ENCODE peak calls at places on chromosomes 4 and X, in six cellular contexts. P is fibroblast of the aortic adventitia, U is NCI-H1092 treated with DMSO at 0.1 percent for 48 hours, V is heart right ventricle, W is HFF-Myc, R is hippocampal formation. L is an unnamed sample.

GRCh38 chr4:30912098-30912719 is 192.0 kb downstream of the PCDH7 start:
- DNase-seq in P (peak), R (no peak), U (no peak), V (no peak), W (no peak), L (no peak)

GRCh38 chrX:75230296-75230695 is 43.6 kb upstream of the UPRT start:
- DNase-seq in W (no peak), U (no peak), R (no peak), P (no peak), V (no peak), L (peak)

GRCh38 chr4:133377286-133377685 is 228.2 kb downstream of the PCDH10 start:
- DNase-seq in V (no peak), U (no peak), W (no peak), P (no peak), R (no peak), L (no peak)

GRCh38 chrX:40318076-40318475 is 220.3 kb upstream of the BCOR start:
- DNase-seq in P (no peak), R (no peak), U (no peak), W (no peak), V (no peak), L (no peak)

GRCh38 chrX:49884290-49884862 is 5.1 kb downstream of the USP27X start:
- DNase-seq in W (peak), U (peak), V (peak), P (peak), R (no peak), L (peak)

GRCh38 chrX:68114573-68115199 is 318.6 kb downstream of the OPHN1 start:
- DNase-seq in P (peak), V (no peak), R (no peak), U (no peak), W (no peak), L (no peak)

GRCh38 chrX:12798601-12799000 is 7.4 kb downstream of the PRPS2 start:
- DNase-seq in U (no peak), V (no peak), P (no peak), W (no peak), R (no peak), L (no peak)

GRCh38 chrX:1673337-1673736 is 58.5 kb downstream of the ASMT start:
- DNase-seq in W (no peak), U (no peak), R (no peak), P (peak), V (no peak), L (no peak)

GRCh38 chr4:21753084-21753760 is 195.3 kb downstream of the KCNIP4 start:
- DNase-seq in V (no peak), P (no peak), R (no peak), U (no peak), W (no peak), L (no peak)

GRCh38 chr4:27985522-27985921 is 1124.9 kb downstream of the STIM2 start:
- DNase-seq in U (no peak), W (no peak), P (no peak), V (no peak), R (no peak), L (no peak)

GRCh38 chr4:182925298-182925738 is 8.1 kb upstream of the DCTD start:
- DNase-seq in R (peak), V (peak), P (peak), W (peak), U (peak), L (peak)

GRCh38 chr4:83361416-83362196 is 27.0 kb upstream of the HPSE start:
- DNase-seq in U (no peak), V (no peak), W (no peak), P (no peak), R (no peak), L (no peak)

GRCh38 chr4:170049793-170050192 is 23.6 kb upstream of the MFAP3L start:
- DNase-seq in V (no peak), W (no peak), P (no peak), U (no peak), R (no peak), L (no peak)

GRCh38 chr4:71571346-71571745 is 212.5 kb downstream of the GC start:
- DNase-seq in R (no peak), W (no peak), U (no peak), V (no peak), P (no peak), L (no peak)

GRCh38 chrX:39896951-39897740 is 200.6 kb downstream of the BCOR start:
- DNase-seq in U (peak), V (peak), W (no peak), R (no peak), P (peak), L (peak)

GRCh38 chr4:182885738-182886077 is 31.5 kb downstream of the DCTD start:
- DNase-seq in R (no peak), U (no peak), W (no peak), P (peak), V (no peak), L (no peak)

GRCh38 chr4:126956192-126956897 is 676.4 kb upstream of the INTU start:
- DNase-seq in U (no peak), R (no peak), P (no peak), V (no peak), W (no peak), L (no peak)

GRCh38 chrX:20067709-20068315 is 48.9 kb downstream of the MAP7D2 start:
- DNase-seq in R (peak), V (peak), P (peak), W (peak), U (peak), L (no peak)

GRCh38 chr4:131499139-131499873 is 1649.8 kb upstream of the PCDH10 start:
- DNase-seq in P (peak), U (no peak), R (no peak), V (no peak), W (peak), L (no peak)

GRCh38 chr4:89755210-89755609 is 81.8 kb downstream of the SNCA start:
- DNase-seq in U (no peak), W (no peak), R (no peak), P (peak), V (no peak), L (no peak)

GRCh38 chr4:73726000-73726399 is 14.4 kb upstream of the CXCL8 start:
- DNase-seq in U (no peak), R (no peak), P (peak), V (no peak), W (peak), L (no peak)

GRCh38 chrX:119228506-119229290 is 7.4 kb upstream of the PGRMC1 start:
- DNase-seq in V (no peak), W (peak), R (no peak), P (peak), U (no peak), L (no peak)

GRCh38 chr4:57501715-57502114 is 391.5 kb upstream of the IGFBP7 start:
- DNase-seq in U (no peak), P (peak), W (no peak), V (peak), R (no peak), L (no peak)

GRCh38 chr4:76765473-76766183 is 132.3 kb downstream of the SOWAHB start:
- DNase-seq in U (no peak), P (no peak), R (no peak), V (no peak), W (no peak), L (no peak)

GRCh38 chrX:109199726-109200125 is 282.2 kb downstream of the GUCY2F start:
- DNase-seq in U (no peak), P (peak), R (no peak), W (no peak), V (no peak), L (no peak)

GRCh38 chr4:121358473-121358872 is 22.3 kb downstream of the QRFPR start:
- DNase-seq in V (no peak), U (no peak), P (peak), R (no peak), W (peak), L (no peak)

GRCh38 chrX:7088968-7089615 is 58.4 kb upstream of the STS start:
- DNase-seq in P (no peak), W (no peak), U (no peak), V (no peak), R (no peak), L (no peak)

GRCh38 chrX:132614297-132614696 is 125.5 kb upstream of the MBNL3 start:
- DNase-seq in R (no peak), P (no peak), U (peak), W (no peak), V (no peak), L (no peak)

GRCh38 chr4:77308843-77309242 is 151.8 kb downstream of the CCNG2 start:
- DNase-seq in P (peak), U (peak), V (no peak), W (no peak), R (no peak), L (peak)

GRCh38 chr4:153514001-153514526 is 47.9 kb downstream of the TMEM131L start:
- DNase-seq in W (no peak), R (no peak), P (peak), V (no peak), U (no peak), L (no peak)

L was measured in NCI-H345.